ENCODE peak calls at places on chromosomes 6 and 20, in six cellular contexts. K, Z, U, N, F and P are unnamed samples.

GRCh38 chr6:122571888-122572287 is 38.3 kb upstream of the PKIB start:
- DNase-seq in K (no peak), Z (no peak), U (no peak), N (no peak), F (no peak), P (no peak)

GRCh38 chr6:3623451-3624267 is 127.9 kb downstream of the PXDC1 start:
- DNase-seq in K (no peak), Z (no peak), U (no peak), N (no peak), F (no peak), P (peak; percentile 10)

GRCh38 chr6:41768545-41769308 is 11.0 kb downstream of the FRS3 start:
- DNase-seq in K (no peak), Z (no peak), U (no peak), N (no peak), F (no peak), P (no peak)

GRCh38 chr20:2051920-2052319 is 49.7 kb upstream of the STK35 start:
- DNase-seq in K (no peak), Z (no peak), U (no peak), N (no peak), F (no peak), P (no peak)

GRCh38 chr6:156976144-156977088 is 199.2 kb downstream of the ARID1B start:
- DNase-seq in K (no peak), Z (no peak), U (peak; percentile 63), N (no peak), F (no peak), P (no peak)

GRCh38 chr20:63639093-63639860 is 12.4 kb upstream of the GMEB2 start:
- DNase-seq in K (peak; percentile 64), Z (peak; percentile 61), U (no peak), N (no peak), F (peak; percentile 90), P (no peak)

GRCh38 chr6:158662607-158663464 is 13.0 kb downstream of the SYTL3 start:
- DNase-seq in K (no peak), Z (no peak), U (peak; percentile 70), N (no peak), F (no peak), P (no peak)

GRCh38 chr20:50924261-50924660 is 7.0 kb downstream of the ADNP start:
- DNase-seq in K (no peak), Z (no peak), U (no peak), N (no peak), F (no peak), P (no peak)

GRCh38 chr20:4227085-4227821 is 211.9 kb upstream of the RNF24 start:
- DNase-seq in K (no peak), Z (no peak), U (peak; percentile 76), N (no peak), F (no peak), P (no peak)

GRCh38 chr6:147063469-147064031 is 140.7 kb upstream of the STXBP5 start:
- DNase-seq in K (peak; percentile 13), Z (no peak), U (peak; percentile 94), N (no peak), F (no peak), P (no peak)

GRCh38 chr6:70686548-70687133 is 19.0 kb downstream of the SMAP1 start:
- DNase-seq in K (no peak), Z (no peak), U (peak; percentile 21), N (no peak), F (no peak), P (no peak)

GRCh38 chr6:18551228-18551627 is 164.1 kb downstream of the RNF144B start:
- DNase-seq in K (no peak), Z (no peak), U (peak; percentile 73), N (no peak), F (no peak), P (no peak)

GRCh38 chr6:108260126-108260808 is 573 bp downstream of the SNX3 start:
- DNase-seq in K (peak; percentile 28), Z (peak; percentile 32), U (peak; percentile 39), N (peak; percentile 67), F (peak; percentile 87), P (peak; percentile 74)

GRCh38 chr20:51198238-51198637 is 175.3 kb upstream of the KCNG1 start:
- DNase-seq in K (no peak), Z (no peak), U (no peak), N (no peak), F (no peak), P (no peak)

GRCh38 chr6:1917628-1918371 is 308.1 kb downstream of the FOXC1 start:
- DNase-seq in K (no peak), Z (no peak), U (peak; percentile 91), N (no peak), F (no peak), P (peak; percentile 1)

GRCh38 chr6:95095271-95095670 is 482.1 kb upstream of the MANEA start:
- DNase-seq in K (no peak), Z (no peak), U (peak; percentile 6), N (no peak), F (no peak), P (no peak)

GRCh38 chr6:105326216-105326615 is 76.7 kb downstream of the PREP start:
- DNase-seq in K (no peak), Z (no peak), U (peak; percentile 90), N (peak; percentile 33), F (no peak), P (no peak)

GRCh38 chr6:43878823-43879495 is 108.9 kb downstream of the VEGFA start:
- DNase-seq in K (no peak), Z (peak; percentile 25), U (no peak), N (no peak), F (no peak), P (peak; percentile 77)

GRCh38 chr6:75209432-75209723 is 3.5 kb upstream of the COL12A1 start:
- DNase-seq in K (no peak), Z (no peak), U (no peak), N (no peak), F (no peak), P (no peak)

GRCh38 chr20:24699321-24700165 is 230.1 kb downstream of the SYNDIG1 start:
- DNase-seq in K (no peak), Z (no peak), U (no peak), N (no peak), F (no peak), P (no peak)

GRCh38 chr20:48153523-48153922 is 368.2 kb upstream of the SULF2 start:
- DNase-seq in K (no peak), Z (no peak), U (peak; percentile 59), N (no peak), F (no peak), P (no peak)

GRCh38 chr20:608970-609369 is 1.1 kb downstream of the TCF15 start:
- DNase-seq in K (no peak), Z (no peak), U (no peak), N (no peak), F (no peak), P (no peak)

GRCh38 chr6:47168176-47168575 is 126.0 kb upstream of the ADGRF1 start:
- DNase-seq in K (peak; percentile 65), Z (peak; percentile 28), U (peak; percentile 98), N (no peak), F (no peak), P (no peak)
- H3K27ac ChIP-seq in K (no peak overlapping the region), Z (no peak overlapping the region), U (peak overlapping the region; percentile 42), N (no peak overlapping the region), F (no peak overlapping the region), P (no peak overlapping the region)

DNA sequence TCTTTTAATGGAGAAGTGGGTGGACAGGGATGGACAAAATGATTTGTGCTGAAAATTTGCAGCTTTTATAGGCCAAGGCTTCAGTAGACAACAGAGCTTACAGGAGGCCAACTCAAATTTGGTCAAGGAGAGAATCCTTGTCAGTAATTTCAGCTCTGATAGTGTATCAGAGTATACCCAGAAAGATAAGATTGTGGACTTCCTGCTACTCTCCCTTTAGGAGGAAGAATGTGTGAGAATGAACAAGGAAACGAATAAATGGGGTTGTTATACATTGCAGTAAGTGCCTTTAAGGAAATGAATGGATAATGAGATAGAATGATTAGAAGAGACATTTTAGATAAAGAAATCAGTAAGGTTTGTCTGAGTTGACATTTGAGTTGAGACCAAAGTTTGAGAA is 519.9 kb downstream of the UTRN start:
- DNase-seq in K (no peak), Z (no peak), U (no peak), N (no peak), F (no peak), P (no peak)
- H3K27ac ChIP-seq in K (no peak overlapping the region), Z (no peak overlapping the region), U (no peak overlapping the region), N (no peak overlapping the region), F (no peak overlapping the region), P (no peak overlapping the region)

GRCh38 chr6:112034236-112034990 is 19.5 kb upstream of the CCN6 start:
- DNase-seq in K (no peak), Z (no peak), U (no peak), N (no peak), F (no peak), P (no peak)

GRCh38 chr6:112030206-112030932 is 23.5 kb upstream of the CCN6 start:
- DNase-seq in K (no peak), Z (no peak), U (no peak), N (no peak), F (no peak), P (no peak)

GRCh38 chr6:112033824-112034223 is 20.1 kb upstream of the CCN6 start:
- DNase-seq in K (no peak), Z (no peak), U (no peak), N (no peak), F (no peak), P (no peak)

GRCh38 chr6:112030965-112031660 is 22.8 kb upstream of the CCN6 start:
- DNase-seq in K (no peak), Z (no peak), U (no peak), N (no peak), F (no peak), P (no peak)

DNA sequence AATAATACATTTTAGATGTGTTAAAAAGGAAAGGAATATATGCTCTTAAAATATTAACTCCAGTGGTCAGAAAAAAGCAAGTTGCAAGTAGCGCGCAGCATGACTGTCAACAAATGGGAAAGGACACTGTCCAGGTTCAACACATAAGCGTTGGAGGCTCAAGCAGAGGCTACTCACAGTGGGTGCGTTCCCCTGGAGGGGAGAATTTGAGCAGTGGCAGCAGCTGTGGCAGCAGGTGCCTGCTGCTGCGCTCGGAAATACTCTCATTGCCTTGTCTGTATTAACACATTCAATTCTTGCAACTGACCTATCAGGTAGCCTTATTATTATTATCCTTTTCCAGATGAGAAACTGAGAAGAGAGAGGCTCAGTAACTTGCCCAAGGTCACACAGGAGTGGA is 21.9 kb upstream of the CCN6 start:
- DNase-seq in K (no peak), Z (no peak), U (no peak), N (no peak), F (no peak), P (no peak)
- H3K27ac ChIP-seq in K (no peak overlapping the region), Z (no peak overlapping the region), U (no peak overlapping the region), N (no peak overlapping the region), F (no peak overlapping the region), P (no peak overlapping the region)

GRCh38 chr6:51550243-51550642 is 537.2 kb downstream of the PKHD1 start:
- DNase-seq in K (no peak), Z (no peak), U (no peak), N (no peak), F (no peak), P (no peak)

GRCh38 chr6:51553246-51554015 is 534.0 kb downstream of the PKHD1 start:
- DNase-seq in K (no peak), Z (no peak), U (no peak), N (no peak), F (peak; percentile 59), P (no peak)

GRCh38 chr6:51554029-51554428 is 533.4 kb downstream of the PKHD1 start:
- DNase-seq in K (no peak), Z (no peak), U (no peak), N (no peak), F (no peak), P (no peak)

DNA sequence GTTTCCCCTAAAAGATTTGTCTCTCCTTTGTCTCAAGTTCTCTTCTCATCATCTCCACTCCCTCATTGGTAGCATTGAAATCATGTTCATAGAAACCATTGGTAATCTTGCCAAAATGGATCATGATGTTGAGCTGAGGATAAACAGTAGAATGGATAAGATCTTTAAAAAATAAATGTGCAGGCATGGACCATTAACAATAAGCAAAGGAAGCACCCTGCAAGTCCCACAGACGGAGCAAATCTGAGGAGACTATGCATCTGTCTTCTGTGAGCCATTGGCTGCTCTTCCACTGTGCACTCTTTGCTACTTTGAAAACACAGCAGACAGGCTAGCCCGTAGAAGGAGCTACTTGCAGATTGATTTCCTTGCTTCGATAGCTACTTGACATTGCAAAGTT is 535.0 kb downstream of the PKHD1 start:
- DNase-seq in K (no peak), Z (no peak), U (no peak), N (no peak), F (no peak), P (no peak)
- H3K27ac ChIP-seq in K (no peak overlapping the region), Z (no peak overlapping the region), U (no peak overlapping the region), N (no peak overlapping the region), F (no peak overlapping the region), P (no peak overlapping the region)